ENCODE peak calls at places on chromosomes 2 and 18, in ten cellular contexts. L, G, H, A, U, I, N, J, M and W are unnamed samples.

GRCh38 chr2:654896-655295 is 22.3 kb downstream of the TMEM18 start:
- DNase-seq in L (no peak), G (no peak), H (no peak), A (no peak), U (no peak), I (no peak), N (no peak), J (no peak), M (no peak), W (no peak)

GRCh38 chr2:112322919-112323318 is 47.5 kb downstream of the ZC3H6 start:
- DNase-seq in L (no peak), G (no peak), H (no peak), A (peak; percentile 69), U (no peak), I (no peak), N (no peak), J (no peak), M (no peak), W (no peak)

GRCh38 chr2:154439156-154439555 is 259.3 kb upstream of the KCNJ3 start:
- DNase-seq in L (no peak), G (no peak), H (peak; percentile 24), A (no peak), U (no peak), I (no peak), N (no peak), J (no peak), M (no peak), W (no peak)

GRCh38 chr2:38765149-38765548 is 12.9 kb upstream of the GEMIN6 start:
- DNase-seq in L (no peak), G (no peak), H (peak; percentile 78), A (no peak), U (no peak), I (no peak), N (no peak), J (no peak), M (no peak), W (no peak)

GRCh38 chr2:73920577-73921545 is 5.8 kb upstream of the DGUOK start:
- DNase-seq in L (peak; percentile 6), G (peak; percentile 27), H (peak; percentile 45), A (peak; percentile 87), U (peak; percentile 57), I (no peak), N (no peak), J (peak; percentile 33), M (no peak), W (peak; percentile 75)

GRCh38 chr2:238974510-238975166 is 126.8 kb downstream of the TWIST2 start:
- DNase-seq in L (no peak), G (no peak), H (peak; percentile 89), A (peak; percentile 66), U (peak; percentile 58), I (no peak), N (no peak), J (no peak), M (no peak), W (no peak)

GRCh38 chr2:198387677-198388076 is 583.3 kb downstream of the PLCL1 start:
- DNase-seq in L (no peak), G (no peak), H (no peak), A (no peak), U (no peak), I (no peak), N (no peak), J (no peak), M (no peak), W (no peak)

GRCh38 chr2:36525245-36525644 is 72.7 kb downstream of the FEZ2 start:
- DNase-seq in L (no peak), G (no peak), H (no peak), A (no peak), U (no peak), I (no peak), N (no peak), J (no peak), M (no peak), W (no peak)

GRCh38 chr18:77990131-77990530 is 740.5 kb downstream of the GALR1 start:
- DNase-seq in L (no peak), G (no peak), H (no peak), A (no peak), U (no peak), I (no peak), N (no peak), J (no peak), M (no peak), W (no peak)

GRCh38 chr2:159637988-159638501 is 21.7 kb upstream of the BAZ2B start:
- DNase-seq in L (no peak), G (no peak), H (peak; percentile 87), A (peak; percentile 74), U (no peak), I (no peak), N (no peak), J (no peak), M (no peak), W (no peak)

GRCh38 chr2:233350708-233351107 is 3.6 kb upstream of the DGKD start:
- DNase-seq in L (no peak), G (no peak), H (peak; percentile 95), A (peak; percentile 75), U (no peak), I (no peak), N (no peak), J (no peak), M (no peak), W (peak; percentile 19)

GRCh38 chr2:233346374-233346773 is 7.9 kb upstream of the DGKD start:
- DNase-seq in L (no peak), G (no peak), H (no peak), A (no peak), U (no peak), I (no peak), N (no peak), J (no peak), M (no peak), W (peak; percentile 19)

GRCh38 chr2:233351423-233351822 is 2.9 kb upstream of the DGKD start:
- DNase-seq in L (no peak), G (peak; percentile 3), H (peak; percentile 20), A (no peak), U (no peak), I (no peak), N (no peak), J (no peak), M (no peak), W (no peak)

GRCh38 chr2:233346930-233347329 is 7.4 kb upstream of the DGKD start:
- DNase-seq in L (no peak), G (no peak), H (no peak), A (no peak), U (no peak), I (no peak), N (no peak), J (no peak), M (no peak), W (no peak)

GRCh38 chr2:233349005-233349998 is 5.0 kb upstream of the DGKD start:
- DNase-seq in L (no peak), G (peak; percentile 84), H (no peak), A (no peak), U (peak; percentile 77), I (no peak), N (no peak), J (no peak), M (no peak), W (peak; percentile 62)
- H3K4me3 ChIP-seq in L (no peak overlapping the region), G (no peak overlapping the region), H (no peak overlapping the region), A (no peak overlapping the region), U (no peak overlapping the region), I (no peak overlapping the region), N (no peak overlapping the region), J (no peak overlapping the region), M (no peak overlapping the region), W (no peak overlapping the region)

DNA sequence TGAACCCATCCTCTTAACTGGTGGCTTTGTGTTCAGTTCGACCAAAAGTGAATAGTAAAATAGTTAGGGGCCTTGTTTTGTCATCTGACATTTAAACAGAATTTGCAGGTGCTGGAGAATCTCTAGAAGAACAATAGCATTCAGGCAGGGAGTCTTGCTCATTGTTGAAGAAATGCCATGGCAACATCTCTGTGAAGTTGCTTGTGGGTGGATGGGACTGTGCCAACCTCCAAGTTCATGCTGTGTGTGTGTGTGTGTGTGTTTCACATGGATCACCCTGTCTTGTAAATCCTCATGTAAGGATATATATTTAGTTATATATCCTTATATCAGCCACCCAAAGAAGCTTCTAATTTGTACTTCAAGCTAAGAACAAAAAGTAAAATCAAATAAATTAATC is 66.7 kb downstream of the SKA1 start:
- DNase-seq in L (no peak), G (no peak), H (peak; percentile 16), A (no peak), U (no peak), I (no peak), N (no peak), J (no peak), M (no peak), W (no peak)
- H3K36me3 ChIP-seq in L (no peaks in the 10 kb centered on the region), G (no peaks in the 10 kb centered on the region), H (no peaks in the 10 kb centered on the region), A (no peaks in the 10 kb centered on the region), U (no peaks in the 10 kb centered on the region), I (no peaks in the 10 kb centered on the region), N (no peaks in the 10 kb centered on the region), J (no peaks in the 10 kb centered on the region), M (no peaks in the 10 kb centered on the region), W (no peaks in the 10 kb centered on the region)

GRCh38 chr2:71456617-71457016 is 3.3 kb downstream of the DYSF start:
- DNase-seq in L (no peak), G (no peak), H (no peak), A (peak; percentile 58), U (no peak), I (no peak), N (no peak), J (no peak), M (no peak), W (no peak)

GRCh38 chr2:71453404-71454220 is at the start of gene DYSF:
- DNase-seq in L (no peak), G (no peak), H (peak; percentile 57), A (peak; percentile 87), U (peak; percentile 69), I (no peak), N (no peak), J (peak; percentile 59), M (no peak), W (peak; percentile 77)

GRCh38 chr2:71454221-71455010 is 1.1 kb downstream of the DYSF start:
- DNase-seq in L (no peak), G (no peak), H (no peak), A (peak; percentile 75), U (no peak), I (no peak), N (no peak), J (no peak), M (no peak), W (no peak)

GRCh38 chr2:71455741-71456569 is 2.6 kb downstream of the DYSF start:
- DNase-seq in L (no peak), G (no peak), H (no peak), A (peak; percentile 83), U (no peak), I (no peak), N (no peak), J (no peak), M (no peak), W (no peak)

GRCh38 chr2:71455011-71455740 is 1.8 kb downstream of the DYSF start:
- DNase-seq in L (no peak), G (no peak), H (no peak), A (peak; percentile 37), U (no peak), I (no peak), N (no peak), J (no peak), M (no peak), W (no peak)
- H3K4me3 ChIP-seq in L (no peak overlapping the region), G (no peak overlapping the region), H (no peak overlapping the region), A (no peak overlapping the region), U (no peak overlapping the region), I (no peak overlapping the region), N (no peak overlapping the region), J (no peak overlapping the region), M (no peak overlapping the region), W (no peak overlapping the region)

DNA sequence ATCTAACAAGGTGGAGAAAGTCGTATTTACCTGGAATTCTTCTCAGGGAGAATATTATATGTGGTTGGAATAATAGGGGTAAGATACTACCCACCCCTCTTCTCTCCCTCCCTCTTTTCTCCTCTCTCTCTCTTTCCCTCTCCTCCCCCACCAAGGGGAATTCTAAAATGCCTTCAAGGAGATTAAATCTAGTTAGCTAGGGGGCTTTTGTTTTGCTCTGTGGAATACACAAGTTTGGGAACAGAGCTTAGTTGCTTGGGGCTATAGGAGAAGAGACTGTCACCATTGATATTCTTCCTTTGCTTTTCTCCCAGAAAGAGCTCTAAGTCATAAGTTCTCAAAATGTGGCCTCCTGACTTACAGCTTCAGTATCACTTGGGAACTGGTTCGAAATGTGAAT is 34.5 kb downstream of the TAF1B start:
- DNase-seq in L (no peak), G (no peak), H (no peak), A (peak; percentile 94), U (no peak), I (no peak), N (no peak), J (no peak), M (no peak), W (no peak)
- H3K36me3 ChIP-seq in L (peaks cover 10% of the 10 kb centered on the region), G (no peaks in the 10 kb centered on the region), H (peaks cover 11% of the 10 kb centered on the region), A (peaks cover 5% of the 10 kb centered on the region), U (peaks cover 5% of the 10 kb centered on the region), I (peaks cover 11% of the 10 kb centered on the region), N (peaks cover 16% of the 10 kb centered on the region), J (peaks cover 5% of the 10 kb centered on the region), M (peaks cover 16% of the 10 kb centered on the region), W (peaks cover 57% of the 10 kb centered on the region)